ENCODE peak calls at places on chromosome 18, in ten cellular contexts. One of them, this sample, is unnamed.
A peak's percentile ranks its signal among the peaks of the same experiment; 100 is the strongest.

GRCh38 chr18:46427216-46427995 is 229.6 kb downstream of the LOXHD1 start:
- DNase-seq in CD4-positive, alpha-beta T cell: no peak
- DNase-seq in A549: no peak
- DNase-seq in transverse colon: no peak
- DNase-seq in naive thymus-derived CD4-positive, alpha-beta T cell: no peak
- DNase-seq in trophoblast cell: no peak
- DNase-seq in small intestine: no peak
- DNase-seq in lower lobe of right lung: no peak
- DNase-seq in effector memory CD4-positive, alpha-beta T cell: no peak
- DNase-seq in esophagus squamous epithelium: no peak
- DNase-seq in this sample: no peak

GRCh38 chr18:77123313-77124231 is 9.0 kb downstream of the MBP start:
- DNase-seq in CD4-positive, alpha-beta T cell: no peak
- DNase-seq in A549: no peak
- DNase-seq in transverse colon: no peak
- DNase-seq in naive thymus-derived CD4-positive, alpha-beta T cell: no peak
- DNase-seq in trophoblast cell: no peak
- DNase-seq in small intestine: no peak
- DNase-seq in lower lobe of right lung: no peak
- DNase-seq in effector memory CD4-positive, alpha-beta T cell: no peak
- DNase-seq in esophagus squamous epithelium: no peak
- DNase-seq in this sample: no peak

GRCh38 chr18:41244751-41245150 is 710.3 kb upstream of the PIK3C3 start:
- DNase-seq in CD4-positive, alpha-beta T cell: no peak
- DNase-seq in A549: no peak
- DNase-seq in transverse colon: no peak
- DNase-seq in naive thymus-derived CD4-positive, alpha-beta T cell: no peak
- DNase-seq in trophoblast cell: no peak
- DNase-seq in small intestine: no peak
- DNase-seq in lower lobe of right lung: no peak
- DNase-seq in effector memory CD4-positive, alpha-beta T cell: no peak
- DNase-seq in esophagus squamous epithelium: no peak
- DNase-seq in this sample: no peak

GRCh38 chr18:23943903-23944624 is 70.5 kb upstream of the TTC39C start:
- DNase-seq in CD4-positive, alpha-beta T cell: no peak
- DNase-seq in A549: no peak
- DNase-seq in transverse colon: no peak
- DNase-seq in naive thymus-derived CD4-positive, alpha-beta T cell: no peak
- DNase-seq in trophoblast cell: peak; percentile 90
- DNase-seq in small intestine: no peak
- DNase-seq in lower lobe of right lung: no peak
- DNase-seq in effector memory CD4-positive, alpha-beta T cell: no peak
- DNase-seq in esophagus squamous epithelium: no peak
- DNase-seq in this sample: no peak

GRCh38 chr18:62611395-62612241 is 88.8 kb downstream of the ZCCHC2 start:
- DNase-seq in CD4-positive, alpha-beta T cell: no peak
- DNase-seq in A549: no peak
- DNase-seq in transverse colon: no peak
- DNase-seq in naive thymus-derived CD4-positive, alpha-beta T cell: no peak
- DNase-seq in trophoblast cell: no peak
- DNase-seq in small intestine: no peak
- DNase-seq in lower lobe of right lung: no peak
- DNase-seq in effector memory CD4-positive, alpha-beta T cell: no peak
- DNase-seq in esophagus squamous epithelium: no peak
- DNase-seq in this sample: no peak

GRCh38 chr18:26059357-26059756 is 31.1 kb downstream of the SS18 start:
- DNase-seq in CD4-positive, alpha-beta T cell: no peak
- DNase-seq in A549: no peak
- DNase-seq in transverse colon: no peak
- DNase-seq in naive thymus-derived CD4-positive, alpha-beta T cell: no peak
- DNase-seq in trophoblast cell: no peak
- DNase-seq in small intestine: no peak
- DNase-seq in lower lobe of right lung: no peak
- DNase-seq in effector memory CD4-positive, alpha-beta T cell: no peak
- DNase-seq in esophagus squamous epithelium: no peak
- DNase-seq in this sample: no peak

GRCh38 chr18:65754121-65754520 is 3.3 kb downstream of the CDH7 start:
- DNase-seq in CD4-positive, alpha-beta T cell: no peak
- DNase-seq in A549: no peak
- DNase-seq in transverse colon: no peak
- DNase-seq in naive thymus-derived CD4-positive, alpha-beta T cell: no peak
- DNase-seq in trophoblast cell: no peak
- DNase-seq in small intestine: no peak
- DNase-seq in lower lobe of right lung: no peak
- DNase-seq in effector memory CD4-positive, alpha-beta T cell: no peak
- DNase-seq in esophagus squamous epithelium: no peak
- DNase-seq in this sample: peak; percentile 28

GRCh38 chr18:21191596-21192307 is 50.3 kb upstream of the GREB1L start:
- DNase-seq in CD4-positive, alpha-beta T cell: no peak
- DNase-seq in A549: peak; percentile 20
- DNase-seq in transverse colon: peak; percentile 39
- DNase-seq in naive thymus-derived CD4-positive, alpha-beta T cell: no peak
- DNase-seq in trophoblast cell: peak; percentile 84
- DNase-seq in small intestine: peak; percentile 48
- DNase-seq in lower lobe of right lung: peak; percentile 61
- DNase-seq in effector memory CD4-positive, alpha-beta T cell: no peak
- DNase-seq in esophagus squamous epithelium: no peak
- DNase-seq in this sample: peak; percentile 47

GRCh38 chr18:11160303-11160702 is 10.9 kb upstream of the PIEZO2 start:
- DNase-seq in CD4-positive, alpha-beta T cell: no peak
- DNase-seq in A549: no peak
- DNase-seq in transverse colon: no peak
- DNase-seq in naive thymus-derived CD4-positive, alpha-beta T cell: no peak
- DNase-seq in trophoblast cell: no peak
- DNase-seq in small intestine: no peak
- DNase-seq in lower lobe of right lung: no peak
- DNase-seq in effector memory CD4-positive, alpha-beta T cell: no peak
- DNase-seq in esophagus squamous epithelium: no peak
- DNase-seq in this sample: no peak

GRCh38 chr18:22124970-22125369 is 44.4 kb upstream of the GATA6 start:
- DNase-seq in CD4-positive, alpha-beta T cell: no peak
- DNase-seq in A549: no peak
- DNase-seq in transverse colon: no peak
- DNase-seq in naive thymus-derived CD4-positive, alpha-beta T cell: no peak
- DNase-seq in trophoblast cell: no peak
- DNase-seq in small intestine: no peak
- DNase-seq in lower lobe of right lung: no peak
- DNase-seq in effector memory CD4-positive, alpha-beta T cell: no peak
- DNase-seq in esophagus squamous epithelium: no peak
- DNase-seq in this sample: no peak

GRCh38 chr18:3321133-3321812 is 59.3 kb downstream of the MYL12B start:
- DNase-seq in CD4-positive, alpha-beta T cell: no peak
- DNase-seq in A549: peak; percentile 51
- DNase-seq in transverse colon: no peak
- DNase-seq in naive thymus-derived CD4-positive, alpha-beta T cell: no peak
- DNase-seq in trophoblast cell: peak; percentile 25
- DNase-seq in small intestine: peak; percentile 34
- DNase-seq in lower lobe of right lung: no peak
- DNase-seq in effector memory CD4-positive, alpha-beta T cell: no peak
- DNase-seq in esophagus squamous epithelium: no peak
- DNase-seq in this sample: peak; percentile 42

GRCh38 chr18:34117319-34117718 is 107.4 kb downstream of the NOL4 start:
- DNase-seq in CD4-positive, alpha-beta T cell: no peak
- DNase-seq in A549: no peak
- DNase-seq in transverse colon: no peak
- DNase-seq in naive thymus-derived CD4-positive, alpha-beta T cell: no peak
- DNase-seq in trophoblast cell: no peak
- DNase-seq in small intestine: no peak
- DNase-seq in lower lobe of right lung: no peak
- DNase-seq in effector memory CD4-positive, alpha-beta T cell: no peak
- DNase-seq in esophagus squamous epithelium: no peak
- DNase-seq in this sample: no peak

GRCh38 chr18:78716581-78716980 is 263.0 kb upstream of the SALL3 start:
- DNase-seq in CD4-positive, alpha-beta T cell: no peak
- DNase-seq in A549: no peak
- DNase-seq in transverse colon: no peak
- DNase-seq in naive thymus-derived CD4-positive, alpha-beta T cell: no peak
- DNase-seq in trophoblast cell: no peak
- DNase-seq in small intestine: no peak
- DNase-seq in lower lobe of right lung: no peak
- DNase-seq in effector memory CD4-positive, alpha-beta T cell: no peak
- DNase-seq in esophagus squamous epithelium: no peak
- DNase-seq in this sample: no peak

GRCh38 chr18:78717051-78717765 is 262.4 kb upstream of the SALL3 start:
- DNase-seq in CD4-positive, alpha-beta T cell: no peak
- DNase-seq in A549: no peak
- DNase-seq in transverse colon: no peak
- DNase-seq in naive thymus-derived CD4-positive, alpha-beta T cell: no peak
- DNase-seq in trophoblast cell: no peak
- DNase-seq in small intestine: no peak
- DNase-seq in lower lobe of right lung: no peak
- DNase-seq in effector memory CD4-positive, alpha-beta T cell: no peak
- DNase-seq in esophagus squamous epithelium: no peak
- DNase-seq in this sample: no peak

GRCh38 chr18:78717766-78718150 is 261.9 kb upstream of the SALL3 start:
- DNase-seq in CD4-positive, alpha-beta T cell: no peak
- DNase-seq in A549: no peak
- DNase-seq in transverse colon: no peak
- DNase-seq in naive thymus-derived CD4-positive, alpha-beta T cell: no peak
- DNase-seq in trophoblast cell: no peak
- DNase-seq in small intestine: no peak
- DNase-seq in lower lobe of right lung: no peak
- DNase-seq in effector memory CD4-positive, alpha-beta T cell: no peak
- DNase-seq in esophagus squamous epithelium: no peak
- DNase-seq in this sample: no peak

GRCh38 chr18:78713726-78714125 is 265.9 kb upstream of the SALL3 start:
- DNase-seq in CD4-positive, alpha-beta T cell: no peak
- DNase-seq in A549: no peak
- DNase-seq in transverse colon: no peak
- DNase-seq in naive thymus-derived CD4-positive, alpha-beta T cell: no peak
- DNase-seq in trophoblast cell: no peak
- DNase-seq in small intestine: no peak
- DNase-seq in lower lobe of right lung: no peak
- DNase-seq in effector memory CD4-positive, alpha-beta T cell: no peak
- DNase-seq in esophagus squamous epithelium: no peak
- DNase-seq in this sample: no peak

GRCh38 chr18:78716022-78716421 is 263.6 kb upstream of the SALL3 start:
- DNase-seq in CD4-positive, alpha-beta T cell: no peak
- DNase-seq in A549: no peak
- DNase-seq in transverse colon: no peak
- DNase-seq in naive thymus-derived CD4-positive, alpha-beta T cell: no peak
- DNase-seq in trophoblast cell: no peak
- DNase-seq in small intestine: no peak
- DNase-seq in lower lobe of right lung: no peak
- DNase-seq in effector memory CD4-positive, alpha-beta T cell: no peak
- DNase-seq in esophagus squamous epithelium: no peak
- DNase-seq in this sample: no peak
- H3K9me3 ChIP-seq in CD4-positive, alpha-beta T cell: no peaks in the 10 kb centered on the region
- H3K9me3 ChIP-seq in A549: no peaks in the 10 kb centered on the region
- H3K9me3 ChIP-seq in transverse colon: no peaks in the 10 kb centered on the region
- H3K9me3 ChIP-seq in naive thymus-derived CD4-positive, alpha-beta T cell: no peaks in the 10 kb centered on the region
- H3K9me3 ChIP-seq in trophoblast cell: peaks cover 13% of the 10 kb centered on the region
- H3K9me3 ChIP-seq in small intestine: no peaks in the 10 kb centered on the region
- H3K9me3 ChIP-seq in lower lobe of right lung: no peaks in the 10 kb centered on the region
- H3K9me3 ChIP-seq in effector memory CD4-positive, alpha-beta T cell: no peaks in the 10 kb centered on the region
- H3K9me3 ChIP-seq in esophagus squamous epithelium: no peaks in the 10 kb centered on the region
- H3K9me3 ChIP-seq in this sample: no peaks in the 10 kb centered on the region

GRCh38 chr18:78773819-78774218 is 205.8 kb upstream of the SALL3 start:
- DNase-seq in CD4-positive, alpha-beta T cell: no peak
- DNase-seq in A549: no peak
- DNase-seq in transverse colon: no peak
- DNase-seq in naive thymus-derived CD4-positive, alpha-beta T cell: no peak
- DNase-seq in trophoblast cell: no peak
- DNase-seq in small intestine: no peak
- DNase-seq in lower lobe of right lung: no peak
- DNase-seq in effector memory CD4-positive, alpha-beta T cell: no peak
- DNase-seq in esophagus squamous epithelium: no peak
- DNase-seq in this sample: no peak

GRCh38 chr18:78771496-78772368 is 207.9 kb upstream of the SALL3 start:
- DNase-seq in CD4-positive, alpha-beta T cell: no peak
- DNase-seq in A549: no peak
- DNase-seq in transverse colon: no peak
- DNase-seq in naive thymus-derived CD4-positive, alpha-beta T cell: no peak
- DNase-seq in trophoblast cell: no peak
- DNase-seq in small intestine: no peak
- DNase-seq in lower lobe of right lung: no peak
- DNase-seq in effector memory CD4-positive, alpha-beta T cell: no peak
- DNase-seq in esophagus squamous epithelium: no peak
- DNase-seq in this sample: no peak

GRCh38 chr18:78773303-78773755 is 206.3 kb upstream of the SALL3 start:
- DNase-seq in CD4-positive, alpha-beta T cell: no peak
- DNase-seq in A549: no peak
- DNase-seq in transverse colon: no peak
- DNase-seq in naive thymus-derived CD4-positive, alpha-beta T cell: no peak
- DNase-seq in trophoblast cell: no peak
- DNase-seq in small intestine: no peak
- DNase-seq in lower lobe of right lung: no peak
- DNase-seq in effector memory CD4-positive, alpha-beta T cell: no peak
- DNase-seq in esophagus squamous epithelium: no peak
- DNase-seq in this sample: no peak

GRCh38 chr18:78774741-78775141 is 204.9 kb upstream of the SALL3 start:
- DNase-seq in CD4-positive, alpha-beta T cell: no peak
- DNase-seq in A549: no peak
- DNase-seq in transverse colon: no peak
- DNase-seq in naive thymus-derived CD4-positive, alpha-beta T cell: no peak
- DNase-seq in trophoblast cell: no peak
- DNase-seq in small intestine: no peak
- DNase-seq in lower lobe of right lung: no peak
- DNase-seq in effector memory CD4-positive, alpha-beta T cell: no peak
- DNase-seq in esophagus squamous epithelium: no peak
- DNase-seq in this sample: no peak

GRCh38 chr18:78772369-78773302 is 207.0 kb upstream of the SALL3 start:
- DNase-seq in CD4-positive, alpha-beta T cell: no peak
- DNase-seq in A549: no peak
- DNase-seq in transverse colon: no peak
- DNase-seq in naive thymus-derived CD4-positive, alpha-beta T cell: no peak
- DNase-seq in trophoblast cell: no peak
- DNase-seq in small intestine: no peak
- DNase-seq in lower lobe of right lung: no peak
- DNase-seq in effector memory CD4-positive, alpha-beta T cell: no peak
- DNase-seq in esophagus squamous epithelium: no peak
- DNase-seq in this sample: no peak
- H3K9me3 ChIP-seq in CD4-positive, alpha-beta T cell: no peaks in the 10 kb centered on the region
- H3K9me3 ChIP-seq in A549: no peaks in the 10 kb centered on the region
- H3K9me3 ChIP-seq in transverse colon: no peaks in the 10 kb centered on the region
- H3K9me3 ChIP-seq in naive thymus-derived CD4-positive, alpha-beta T cell: no peaks in the 10 kb centered on the region
- H3K9me3 ChIP-seq in trophoblast cell: peaks cover 5% of the 10 kb centered on the region
- H3K9me3 ChIP-seq in small intestine: no peaks in the 10 kb centered on the region
- H3K9me3 ChIP-seq in lower lobe of right lung: no peaks in the 10 kb centered on the region
- H3K9me3 ChIP-seq in effector memory CD4-positive, alpha-beta T cell: no peaks in the 10 kb centered on the region
- H3K9me3 ChIP-seq in esophagus squamous epithelium: no peaks in the 10 kb centered on the region
- H3K9me3 ChIP-seq in this sample: no peaks in the 10 kb centered on the region

GRCh38 chr18:38563396-38563980 is 997.9 kb upstream of the CELF4 start:
- DNase-seq in CD4-positive, alpha-beta T cell: no peak
- DNase-seq in A549: no peak
- DNase-seq in transverse colon: no peak
- DNase-seq in naive thymus-derived CD4-positive, alpha-beta T cell: no peak
- DNase-seq in trophoblast cell: no peak
- DNase-seq in small intestine: no peak
- DNase-seq in lower lobe of right lung: no peak
- DNase-seq in effector memory CD4-positive, alpha-beta T cell: no peak
- DNase-seq in esophagus squamous epithelium: no peak
- DNase-seq in this sample: no peak

GRCh38 chr18:38565513-38565912 is 999.9 kb upstream of the CELF4 start:
- DNase-seq in CD4-positive, alpha-beta T cell: no peak
- DNase-seq in A549: no peak
- DNase-seq in transverse colon: no peak
- DNase-seq in naive thymus-derived CD4-positive, alpha-beta T cell: no peak
- DNase-seq in trophoblast cell: no peak
- DNase-seq in small intestine: no peak
- DNase-seq in lower lobe of right lung: no peak
- DNase-seq in effector memory CD4-positive, alpha-beta T cell: no peak
- DNase-seq in esophagus squamous epithelium: no peak
- DNase-seq in this sample: no peak
- H3K9me3 ChIP-seq in CD4-positive, alpha-beta T cell: no peaks in the 10 kb centered on the region
- H3K9me3 ChIP-seq in A549: no peaks in the 10 kb centered on the region
- H3K9me3 ChIP-seq in transverse colon: no peaks in the 10 kb centered on the region
- H3K9me3 ChIP-seq in naive thymus-derived CD4-positive, alpha-beta T cell: no peaks in the 10 kb centered on the region
- H3K9me3 ChIP-seq in trophoblast cell: no peaks in the 10 kb centered on the region
- H3K9me3 ChIP-seq in small intestine: no peaks in the 10 kb centered on the region
- H3K9me3 ChIP-seq in lower lobe of right lung: no peaks in the 10 kb centered on the region
- H3K9me3 ChIP-seq in effector memory CD4-positive, alpha-beta T cell: no peaks in the 10 kb centered on the region
- H3K9me3 ChIP-seq in esophagus squamous epithelium: no peaks in the 10 kb centered on the region
- H3K9me3 ChIP-seq in this sample: no peaks in the 10 kb centered on the region

GRCh38 chr18:43883886-43884285 is 606.6 kb upstream of the SYT4 start:
- DNase-seq in CD4-positive, alpha-beta T cell: no peak
- DNase-seq in A549: no peak
- DNase-seq in transverse colon: no peak
- DNase-seq in naive thymus-derived CD4-positive, alpha-beta T cell: no peak
- DNase-seq in trophoblast cell: no peak
- DNase-seq in small intestine: no peak
- DNase-seq in lower lobe of right lung: no peak
- DNase-seq in effector memory CD4-positive, alpha-beta T cell: no peak
- DNase-seq in esophagus squamous epithelium: no peak
- DNase-seq in this sample: no peak
- H3K9me3 ChIP-seq in CD4-positive, alpha-beta T cell: no peaks in the 10 kb centered on the region
- H3K9me3 ChIP-seq in A549: no peaks in the 10 kb centered on the region
- H3K9me3 ChIP-seq in transverse colon: no peaks in the 10 kb centered on the region
- H3K9me3 ChIP-seq in naive thymus-derived CD4-positive, alpha-beta T cell: no peaks in the 10 kb centered on the region
- H3K9me3 ChIP-seq in trophoblast cell: no peaks in the 10 kb centered on the region
- H3K9me3 ChIP-seq in small intestine: no peaks in the 10 kb centered on the region
- H3K9me3 ChIP-seq in lower lobe of right lung: no peaks in the 10 kb centered on the region
- H3K9me3 ChIP-seq in effector memory CD4-positive, alpha-beta T cell: no peaks in the 10 kb centered on the region
- H3K9me3 ChIP-seq in esophagus squamous epithelium: no peaks in the 10 kb centered on the region
- H3K9me3 ChIP-seq in this sample: no peaks in the 10 kb centered on the region

This sample was measured in BE2C.